ENCODE peak calls at places on chromosomes 16 and 17, in ten cellular contexts. One of them, this sample, is unnamed.

GRCh38 chr17:72338847-72339790 is 218.3 kb downstream of the SOX9 start:
- DNase-seq in Caco-2: peak; percentile 67
- DNase-seq in A673: peak; percentile 88
- DNase-seq in fibroblast of pulmonary artery: peak; percentile 94
- DNase-seq in AG10803: peak; percentile 91
- DNase-seq in foreskin fibroblast: peak; percentile 91
- DNase-seq in transverse colon: peak; percentile 17
- DNase-seq in tibial nerve: no peak
- DNase-seq in cardiac fibroblast: peak; percentile 94
- DNase-seq in DND-41: no peak
- DNase-seq in this sample: peak; percentile 94

GRCh38 chr17:48873696-48874443 is 18.7 kb upstream of the ATP5MC1 start:
- DNase-seq in Caco-2: no peak
- DNase-seq in A673: no peak
- DNase-seq in fibroblast of pulmonary artery: no peak
- DNase-seq in AG10803: no peak
- DNase-seq in foreskin fibroblast: no peak
- DNase-seq in transverse colon: no peak
- DNase-seq in tibial nerve: no peak
- DNase-seq in cardiac fibroblast: no peak
- DNase-seq in DND-41: no peak
- DNase-seq in this sample: no peak

GRCh38 chr16:87352818-87353217 is 30.8 kb downstream of the FBXO31 start:
- DNase-seq in Caco-2: no peak
- DNase-seq in A673: no peak
- DNase-seq in fibroblast of pulmonary artery: no peak
- DNase-seq in AG10803: no peak
- DNase-seq in foreskin fibroblast: no peak
- DNase-seq in transverse colon: no peak
- DNase-seq in tibial nerve: no peak
- DNase-seq in cardiac fibroblast: no peak
- DNase-seq in DND-41: no peak
- DNase-seq in this sample: no peak

GRCh38 chr17:75102385-75102821 is 7.4 kb upstream of the ARMC7 start:
- DNase-seq in Caco-2: no peak
- DNase-seq in A673: no peak
- DNase-seq in fibroblast of pulmonary artery: no peak
- DNase-seq in AG10803: no peak
- DNase-seq in foreskin fibroblast: no peak
- DNase-seq in transverse colon: no peak
- DNase-seq in tibial nerve: no peak
- DNase-seq in cardiac fibroblast: no peak
- DNase-seq in DND-41: no peak
- DNase-seq in this sample: no peak

GRCh38 chr17:39306028-39306427 is 80.3 kb upstream of the STAC2 start:
- DNase-seq in Caco-2: no peak
- DNase-seq in A673: no peak
- DNase-seq in fibroblast of pulmonary artery: no peak
- DNase-seq in AG10803: no peak
- DNase-seq in foreskin fibroblast: no peak
- DNase-seq in transverse colon: no peak
- DNase-seq in tibial nerve: no peak
- DNase-seq in cardiac fibroblast: no peak
- DNase-seq in DND-41: no peak
- DNase-seq in this sample: no peak

GRCh38 chr16:13919330-13919682 is 648 bp upstream of the ERCC4 start:
- DNase-seq in Caco-2: peak; percentile 33
- DNase-seq in A673: peak; percentile 62
- DNase-seq in fibroblast of pulmonary artery: peak; percentile 70
- DNase-seq in AG10803: peak; percentile 35
- DNase-seq in foreskin fibroblast: peak; percentile 46
- DNase-seq in transverse colon: no peak
- DNase-seq in tibial nerve: no peak
- DNase-seq in cardiac fibroblast: peak; percentile 69
- DNase-seq in DND-41: no peak
- DNase-seq in this sample: peak; percentile 64

GRCh38 chr17:47742319-47743181 is 9.5 kb downstream of the TBX21 start:
- DNase-seq in Caco-2: peak; percentile 77
- DNase-seq in A673: no peak
- DNase-seq in fibroblast of pulmonary artery: no peak
- DNase-seq in AG10803: no peak
- DNase-seq in foreskin fibroblast: no peak
- DNase-seq in transverse colon: no peak
- DNase-seq in tibial nerve: no peak
- DNase-seq in cardiac fibroblast: no peak
- DNase-seq in DND-41: peak; percentile 55
- DNase-seq in this sample: no peak

GRCh38 chr17:77493238-77493812 is 352.6 kb downstream of the SEC14L1 start:
- DNase-seq in Caco-2: no peak
- DNase-seq in A673: no peak
- DNase-seq in fibroblast of pulmonary artery: no peak
- DNase-seq in AG10803: no peak
- DNase-seq in foreskin fibroblast: no peak
- DNase-seq in transverse colon: peak; percentile 7
- DNase-seq in tibial nerve: peak; percentile 13
- DNase-seq in cardiac fibroblast: no peak
- DNase-seq in DND-41: no peak
- DNase-seq in this sample: no peak

GRCh38 chr17:29124135-29124930 is 55.9 kb downstream of the MYO18A start:
- DNase-seq in Caco-2: peak; percentile 70
- DNase-seq in A673: peak; percentile 87
- DNase-seq in fibroblast of pulmonary artery: peak; percentile 86
- DNase-seq in AG10803: peak; percentile 76
- DNase-seq in foreskin fibroblast: peak; percentile 68
- DNase-seq in transverse colon: no peak
- DNase-seq in tibial nerve: no peak
- DNase-seq in cardiac fibroblast: peak; percentile 88
- DNase-seq in DND-41: peak; percentile 66
- DNase-seq in this sample: peak; percentile 91

GRCh38 chr17:28763137-28763799 is 19.5 kb downstream of the TRAF4 start:
- DNase-seq in Caco-2: no peak
- DNase-seq in A673: no peak
- DNase-seq in fibroblast of pulmonary artery: no peak
- DNase-seq in AG10803: no peak
- DNase-seq in foreskin fibroblast: no peak
- DNase-seq in transverse colon: no peak
- DNase-seq in tibial nerve: no peak
- DNase-seq in cardiac fibroblast: no peak
- DNase-seq in DND-41: no peak
- DNase-seq in this sample: no peak

GRCh38 chr16:81996664-81997529 is 14.4 kb downstream of the SDR42E1 start:
- DNase-seq in Caco-2: peak; percentile 36
- DNase-seq in A673: peak; percentile 53
- DNase-seq in fibroblast of pulmonary artery: peak; percentile 66
- DNase-seq in AG10803: peak; percentile 76
- DNase-seq in foreskin fibroblast: peak; percentile 56
- DNase-seq in transverse colon: no peak
- DNase-seq in tibial nerve: no peak
- DNase-seq in cardiac fibroblast: peak; percentile 77
- DNase-seq in DND-41: no peak
- DNase-seq in this sample: peak; percentile 70

DNA sequence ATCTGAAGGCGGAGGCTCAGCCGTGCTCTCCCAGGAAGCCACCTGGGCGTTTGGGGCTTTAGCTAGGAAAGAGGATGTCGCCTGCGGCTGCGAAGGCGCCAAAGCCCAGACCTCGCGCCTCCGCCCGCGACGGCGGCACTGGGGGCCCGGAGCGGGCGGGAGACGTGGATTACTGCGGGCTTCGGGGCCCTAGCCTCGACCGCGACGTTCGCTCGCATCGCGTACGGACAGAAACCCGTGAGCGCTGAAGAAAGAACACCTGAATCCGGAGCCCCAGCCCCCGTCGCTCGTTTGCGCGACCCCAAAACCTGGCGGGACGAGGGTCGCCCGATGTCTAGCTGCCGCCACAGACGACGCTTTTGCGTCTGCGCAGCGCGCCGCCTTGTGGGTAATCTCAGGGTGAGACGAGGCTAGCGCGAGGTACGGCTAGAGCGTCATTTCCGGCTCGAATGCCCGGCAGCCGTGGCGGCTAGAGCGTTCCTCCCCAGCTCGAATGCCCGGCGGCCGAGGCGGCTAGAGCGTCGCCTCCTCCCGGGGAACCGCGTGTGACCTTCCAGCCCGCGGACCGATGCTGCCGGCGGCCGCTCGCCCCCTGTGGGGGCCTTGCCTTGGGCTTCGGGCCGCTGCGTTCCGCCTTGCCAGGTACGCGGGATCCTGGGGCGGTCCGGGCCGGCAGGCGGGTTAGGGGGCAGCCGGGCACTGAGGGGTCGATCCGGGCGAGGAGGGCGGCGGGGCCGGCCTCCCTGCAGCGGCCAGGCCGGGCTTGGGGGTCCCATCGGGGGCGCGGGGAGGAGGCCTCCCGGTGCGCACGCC is at the start of gene MRPL12:
- DNase-seq in Caco-2: peak; percentile 95
- DNase-seq in A673: peak; percentile 97
- DNase-seq in fibroblast of pulmonary artery: peak; percentile 94
- DNase-seq in AG10803: peak; percentile 89
- DNase-seq in foreskin fibroblast: peak; percentile 91
- DNase-seq in transverse colon: peak; percentile 94
- DNase-seq in tibial nerve: peak; percentile 82
- DNase-seq in cardiac fibroblast: peak; percentile 93
- DNase-seq in DND-41: peak; percentile 91
- DNase-seq in this sample: peak; percentile 93
- TF ChIP-seq CTCF in Caco-2: peak; percentile 28
- TF ChIP-seq CTCF in A673: no peak
- TF ChIP-seq CTCF in fibroblast of pulmonary artery: no peak
- TF ChIP-seq CTCF in AG10803: peak; percentile 23
- TF ChIP-seq CTCF in foreskin fibroblast: no peak
- TF ChIP-seq CTCF in transverse colon: peak; percentile 40
- TF ChIP-seq CTCF in tibial nerve: peak; percentile 74
- TF ChIP-seq CTCF in cardiac fibroblast: no peak
- TF ChIP-seq CTCF in DND-41: no peak
- TF ChIP-seq CTCF in this sample: no peak

GRCh38 chr17:3385869-3386816 is at the start of gene OR3A2:
- DNase-seq in Caco-2: no peak
- DNase-seq in A673: no peak
- DNase-seq in fibroblast of pulmonary artery: no peak
- DNase-seq in AG10803: no peak
- DNase-seq in foreskin fibroblast: no peak
- DNase-seq in transverse colon: no peak
- DNase-seq in tibial nerve: no peak
- DNase-seq in cardiac fibroblast: no peak
- DNase-seq in DND-41: no peak
- DNase-seq in this sample: no peak
- H3K4me3 ChIP-seq in Caco-2: no peak within 1 kb of the TSS
- H3K4me3 ChIP-seq in A673: no peak within 1 kb of the TSS
- H3K4me3 ChIP-seq in fibroblast of pulmonary artery: no peak within 1 kb of the TSS
- H3K4me3 ChIP-seq in AG10803: no peak within 1 kb of the TSS
- H3K4me3 ChIP-seq in foreskin fibroblast: no peak within 1 kb of the TSS
- H3K4me3 ChIP-seq in transverse colon: no peak within 1 kb of the TSS
- H3K4me3 ChIP-seq in tibial nerve: peak within 1 kb of the TSS; percentile 32
- H3K4me3 ChIP-seq in cardiac fibroblast: no peak within 1 kb of the TSS
- H3K4me3 ChIP-seq in DND-41: no peak within 1 kb of the TSS
- H3K4me3 ChIP-seq in this sample: no peak within 1 kb of the TSS

GRCh38 chr16:50673496-50674275 is 7.4 kb downstream of the SNX20 start:
- DNase-seq in Caco-2: no peak
- DNase-seq in A673: no peak
- DNase-seq in fibroblast of pulmonary artery: no peak
- DNase-seq in AG10803: no peak
- DNase-seq in foreskin fibroblast: no peak
- DNase-seq in transverse colon: no peak
- DNase-seq in tibial nerve: no peak
- DNase-seq in cardiac fibroblast: no peak
- DNase-seq in DND-41: no peak
- DNase-seq in this sample: no peak

GRCh38 chr16:50674831-50675230 is 6.3 kb downstream of the SNX20 start:
- DNase-seq in Caco-2: no peak
- DNase-seq in A673: no peak
- DNase-seq in fibroblast of pulmonary artery: no peak
- DNase-seq in AG10803: no peak
- DNase-seq in foreskin fibroblast: no peak
- DNase-seq in transverse colon: no peak
- DNase-seq in tibial nerve: no peak
- DNase-seq in cardiac fibroblast: no peak
- DNase-seq in DND-41: no peak
- DNase-seq in this sample: no peak

GRCh38 chr16:50669741-50670140 is 11.4 kb downstream of the SNX20 start:
- DNase-seq in Caco-2: no peak
- DNase-seq in A673: no peak
- DNase-seq in fibroblast of pulmonary artery: no peak
- DNase-seq in AG10803: no peak
- DNase-seq in foreskin fibroblast: no peak
- DNase-seq in transverse colon: no peak
- DNase-seq in tibial nerve: no peak
- DNase-seq in cardiac fibroblast: no peak
- DNase-seq in DND-41: no peak
- DNase-seq in this sample: no peak

GRCh38 chr16:50670476-50670875 is 10.6 kb downstream of the SNX20 start:
- DNase-seq in Caco-2: no peak
- DNase-seq in A673: no peak
- DNase-seq in fibroblast of pulmonary artery: no peak
- DNase-seq in AG10803: no peak
- DNase-seq in foreskin fibroblast: no peak
- DNase-seq in transverse colon: no peak
- DNase-seq in tibial nerve: no peak
- DNase-seq in cardiac fibroblast: no peak
- DNase-seq in DND-41: no peak
- DNase-seq in this sample: no peak

GRCh38 chr16:50671644-50672260 is 9.4 kb downstream of the SNX20 start:
- DNase-seq in Caco-2: peak; percentile 69
- DNase-seq in A673: peak; percentile 36
- DNase-seq in fibroblast of pulmonary artery: peak; percentile 37
- DNase-seq in AG10803: no peak
- DNase-seq in foreskin fibroblast: peak; percentile 15
- DNase-seq in transverse colon: no peak
- DNase-seq in tibial nerve: no peak
- DNase-seq in cardiac fibroblast: peak; percentile 52
- DNase-seq in DND-41: peak; percentile 50
- DNase-seq in this sample: peak; percentile 49
- TF ChIP-seq CTCF in Caco-2: peak; percentile 74
- TF ChIP-seq CTCF in A673: peak; percentile 59
- TF ChIP-seq CTCF in fibroblast of pulmonary artery: peak; percentile 54
- TF ChIP-seq CTCF in AG10803: peak; percentile 45
- TF ChIP-seq CTCF in foreskin fibroblast: peak; percentile 31
- TF ChIP-seq CTCF in transverse colon: peak; percentile 42
- TF ChIP-seq CTCF in tibial nerve: peak; percentile 29
- TF ChIP-seq CTCF in cardiac fibroblast: peak; percentile 60
- TF ChIP-seq CTCF in DND-41: peak; percentile 69
- TF ChIP-seq CTCF in this sample: peak; percentile 75

DNA sequence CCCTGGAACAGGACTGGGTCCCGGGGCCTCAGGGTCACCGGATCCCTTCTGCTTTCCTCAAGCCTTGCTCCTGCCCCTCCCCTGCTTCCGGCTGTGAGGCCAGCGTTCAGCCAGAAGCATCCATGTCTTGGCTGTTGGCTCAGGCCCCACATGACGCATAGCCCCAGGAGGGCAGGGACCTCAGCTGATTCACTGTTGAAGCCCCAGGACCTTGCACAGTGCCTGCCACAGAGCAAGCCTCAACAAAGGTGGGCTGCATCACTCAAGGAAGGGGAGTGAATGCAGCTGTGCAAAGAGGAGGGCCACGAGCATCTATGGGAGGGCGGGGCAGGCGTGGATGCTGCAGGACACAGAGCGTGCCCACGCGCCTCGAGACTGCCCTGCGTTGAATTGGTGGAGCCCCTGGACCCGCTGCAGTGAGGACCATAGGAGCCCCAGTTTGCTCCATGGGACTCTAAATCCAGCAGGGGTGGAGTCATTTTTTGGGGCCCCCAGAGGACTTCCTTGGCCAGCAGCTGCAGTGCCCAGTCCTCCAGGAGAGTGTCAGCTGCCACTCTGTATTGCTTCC is 28.2 kb upstream of the ITGA3 start:
- DNase-seq in Caco-2: no peak
- DNase-seq in A673: peak; percentile 23
- DNase-seq in fibroblast of pulmonary artery: peak; percentile 93
- DNase-seq in AG10803: peak; percentile 94
- DNase-seq in foreskin fibroblast: peak; percentile 97
- DNase-seq in transverse colon: peak; percentile 58
- DNase-seq in tibial nerve: no peak
- DNase-seq in cardiac fibroblast: peak; percentile 95
- DNase-seq in DND-41: no peak
- DNase-seq in this sample: peak; percentile 93
- H3K4me3 ChIP-seq in Caco-2: no peak overlapping the region
- H3K4me3 ChIP-seq in A673: no peak overlapping the region
- H3K4me3 ChIP-seq in fibroblast of pulmonary artery: peak overlapping the region; percentile 45
- H3K4me3 ChIP-seq in AG10803: peak overlapping the region; percentile 59
- H3K4me3 ChIP-seq in foreskin fibroblast: peak overlapping the region; percentile 44
- H3K4me3 ChIP-seq in transverse colon: no peak overlapping the region
- H3K4me3 ChIP-seq in tibial nerve: peak overlapping the region; percentile 20
- H3K4me3 ChIP-seq in cardiac fibroblast: peak overlapping the region; percentile 24
- H3K4me3 ChIP-seq in DND-41: no peak overlapping the region
- H3K4me3 ChIP-seq in this sample: no peak overlapping the region